ENCODE peak calls at places on chromosome 6, in eight cellular contexts. U, A, B, M, L, E, V and Q are unnamed samples.

GRCh38 chr6:109625199-109625598 is 65.8 kb downstream of the AK9 start:
- DNase-seq in A (no peak), M (no peak), U (no peak), B (no peak), E (no peak), L (no peak), V (no peak), Q (no peak)

GRCh38 chr6:126300735-126301134 is 39.2 kb upstream of the CENPW start:
- DNase-seq in A (no peak), E (no peak), B (no peak), U (no peak), L (no peak), M (no peak), V (no peak), Q (no peak)

GRCh38 chr6:37218501-37218900 is 39.1 kb upstream of the TBC1D22B start:
- DNase-seq in B (no peak), M (no peak), E (no peak), L (no peak), U (no peak), A (no peak), V (no peak), Q (no peak)

GRCh38 chr6:135851442-135852271 is at the start of gene PDE7B:
- DNase-seq in A (peak; percentile 11), V (peak; percentile 2), U (no peak), E (peak; percentile 99), B (peak; percentile 46), M (peak; percentile 44), L (no peak), Q (peak; percentile 66)

GRCh38 chr6:3957321-3957720 is 108.1 kb downstream of the FAM50B start:
- DNase-seq in M (no peak), L (no peak), V (no peak), U (no peak), B (no peak), E (peak; percentile 25), A (no peak), Q (no peak)

GRCh38 chr6:129661478-129662405 is 48.2 kb downstream of the ARHGAP18 start:
- DNase-seq in M (no peak), B (no peak), L (no peak), U (peak; percentile 4), V (no peak), A (no peak), E (peak; percentile 33), Q (no peak)

GRCh38 chr6:11460837-11461661 is 76.5 kb upstream of the TMEM170B start:
- DNase-seq in E (peak; percentile 26), B (no peak), L (no peak), U (no peak), M (peak; percentile 21), A (no peak), V (no peak), Q (no peak)

GRCh38 chr6:90940812-90941481 is 354.1 kb upstream of the MAP3K7 start:
- DNase-seq in B (no peak), A (no peak), M (no peak), E (peak; percentile 14), L (peak; percentile 2), V (no peak), U (peak; percentile 46), Q (peak; percentile 51)

GRCh38 chr6:132320007-132320406 is 81.3 kb downstream of the MOXD1 start:
- DNase-seq in B (no peak), U (no peak), V (no peak), L (no peak), E (peak; percentile 78), M (no peak), A (no peak), Q (no peak)